ENCODE peak calls at places on chromosomes 6 and 20, in nine cellular contexts. J is sigmoid colon; S is transverse colon; L is neural progenitor cell; P is osteoblast; E is mammary epithelial cell; A is colonic mucosa; F is CD8-positive, alpha-beta T cell; U is psoas muscle. O is an unnamed sample.

GRCh38 chr6:29926081-29926794 is 16.1 kb upstream of the HLA-A start:
- DNase-seq in L (no peak), U (peak), E (no peak), F (no peak), A (peak), P (peak), S (peak), J (peak), O (no peak)

GRCh38 chr6:33905081-33905609 is 101.3 kb upstream of the MLN start:
- DNase-seq in A (no peak), U (no peak), P (peak), E (peak), J (no peak), S (no peak), L (no peak), F (peak), O (no peak)

GRCh38 chr20:50450961-50451752 is 59.0 kb upstream of the PTPN1 start:
- DNase-seq in S (peak), F (peak), U (peak), A (no peak), P (peak), E (peak), L (peak), J (peak), O (peak)

GRCh38 chr6:87754828-87755227 is 52.8 kb upstream of the AKIRIN2 start:
- DNase-seq in L (no peak), F (no peak), U (no peak), A (no peak), P (no peak), J (no peak), S (no peak), E (no peak), O (no peak)

GRCh38 chr6:106922626-106923025 is 51.9 kb downstream of the CD24 start:
- DNase-seq in P (no peak), F (no peak), J (no peak), U (no peak), A (no peak), S (no peak), L (no peak), E (no peak), O (no peak)

GRCh38 chr6:133985970-133986369 is 32.9 kb downstream of the TBPL1 start:
- DNase-seq in J (no peak), E (no peak), U (no peak), S (no peak), P (no peak), A (no peak), F (no peak), L (no peak), O (no peak)

GRCh38 chr6:25023781-25024180 is 88.0 kb upstream of the RIPOR2 start:
- DNase-seq in J (no peak), U (no peak), F (no peak), L (no peak), S (no peak), A (no peak), P (no peak), E (no peak), O (no peak)

GRCh38 chr20:32277361-32278198 is at the start of gene KIF3B:
- DNase-seq in U (peak), J (peak), S (peak), F (peak), E (peak), P (peak), L (peak), A (peak), O (peak)

GRCh38 chr6:121436172-121436965 is 923 bp downstream of the GJA1 start:
- DNase-seq in F (no peak), S (no peak), A (no peak), L (peak), J (no peak), U (no peak), P (no peak), E (no peak), O (no peak)

GRCh38 chr6:54173084-54173483 is 61.8 kb downstream of the MLIP start:
- DNase-seq in U (no peak), P (no peak), E (no peak), A (no peak), F (no peak), J (no peak), L (no peak), S (no peak), O (no peak)

GRCh38 chr20:53707341-53708102 is 113.9 kb upstream of the ZNF217 start:
- DNase-seq in F (no peak), U (no peak), J (no peak), A (no peak), P (peak), S (no peak), E (no peak), L (no peak), O (peak)

GRCh38 chr6:42217165-42217522 is 517 bp downstream of the MRPS10 start:
- DNase-seq in S (no peak), F (no peak), U (no peak), E (no peak), J (no peak), P (no peak), L (peak), A (no peak), O (no peak)

GRCh38 chr6:11632231-11632630 is 94.7 kb downstream of the TMEM170B start:
- DNase-seq in E (peak), S (peak), A (peak), U (no peak), J (no peak), L (no peak), P (no peak), F (no peak), O (no peak)

GRCh38 chr6:131226465-131226864 is 91.2 kb downstream of the AKAP7 start:
- DNase-seq in J (no peak), U (no peak), E (no peak), F (no peak), A (no peak), L (no peak), P (no peak), S (no peak), O (no peak)

GRCh38 chr6:113352029-113352801 is 504.9 kb upstream of the MARCKS start:
- DNase-seq in J (no peak), U (no peak), P (peak), L (peak), S (peak), A (peak), E (peak), F (no peak), O (peak)

GRCh38 chr20:17225891-17226409 is 890 bp upstream of the PCSK2 start:
- DNase-seq in U (peak), E (no peak), S (no peak), L (peak), J (peak), F (no peak), P (peak), A (no peak), O (no peak)

GRCh38 chr6:6915813-6916547 is 191.8 kb upstream of the RREB1 start:
- DNase-seq in P (no peak), F (no peak), S (peak), J (peak), L (no peak), U (peak), E (peak), A (peak), O (peak)

GRCh38 chr6:40325041-40325440 is 262.1 kb downstream of the LRFN2 start:
- DNase-seq in A (no peak), P (peak), F (no peak), E (no peak), J (no peak), S (peak), U (no peak), L (no peak), O (no peak)

GRCh38 chr20:16007164-16007563 is 566.1 kb downstream of the KIF16B start:
- DNase-seq in S (no peak), L (no peak), F (no peak), P (no peak), A (no peak), E (no peak), U (no peak), J (no peak), O (no peak)

GRCh38 chr6:19805146-19805515 is 32.0 kb upstream of the ID4 start:
- DNase-seq in E (no peak), L (peak), A (no peak), S (no peak), U (no peak), J (no peak), F (no peak), P (no peak), O (no peak)

GRCh38 chr20:35144694-35145093 is 2.4 kb downstream of the EDEM2 start:
- DNase-seq in P (peak), S (no peak), F (no peak), J (no peak), E (no peak), A (peak), U (no peak), L (no peak), O (no peak)

GRCh38 chr20:15200139-15200538 is 862.7 kb upstream of the FLRT3 start:
- DNase-seq in L (no peak), E (peak), A (no peak), S (no peak), P (no peak), U (no peak), F (no peak), J (no peak), O (no peak)

GRCh38 chr6:111832833-111833418 is 40.3 kb downstream of the FYN start:
- DNase-seq in F (no peak), E (no peak), L (no peak), P (no peak), A (no peak), U (no peak), J (no peak), S (no peak), O (no peak)

GRCh38 chr20:48205786-48206185 is 420.5 kb upstream of the SULF2 start:
- DNase-seq in L (peak), F (no peak), J (no peak), P (no peak), A (no peak), S (no peak), E (no peak), U (no peak), O (peak)

GRCh38 chr20:4014031-4014474 is 1.3 kb downstream of the RNF24 start:
- DNase-seq in S (peak), P (peak), L (peak), U (no peak), A (peak), E (peak), J (no peak), F (peak), O (no peak)

GRCh38 chr6:90222724-90223198 is 73.9 kb downstream of the BACH2 start:
- DNase-seq in U (no peak), L (no peak), J (no peak), P (no peak), S (no peak), F (no peak), E (peak), A (no peak), O (no peak)

DNA sequence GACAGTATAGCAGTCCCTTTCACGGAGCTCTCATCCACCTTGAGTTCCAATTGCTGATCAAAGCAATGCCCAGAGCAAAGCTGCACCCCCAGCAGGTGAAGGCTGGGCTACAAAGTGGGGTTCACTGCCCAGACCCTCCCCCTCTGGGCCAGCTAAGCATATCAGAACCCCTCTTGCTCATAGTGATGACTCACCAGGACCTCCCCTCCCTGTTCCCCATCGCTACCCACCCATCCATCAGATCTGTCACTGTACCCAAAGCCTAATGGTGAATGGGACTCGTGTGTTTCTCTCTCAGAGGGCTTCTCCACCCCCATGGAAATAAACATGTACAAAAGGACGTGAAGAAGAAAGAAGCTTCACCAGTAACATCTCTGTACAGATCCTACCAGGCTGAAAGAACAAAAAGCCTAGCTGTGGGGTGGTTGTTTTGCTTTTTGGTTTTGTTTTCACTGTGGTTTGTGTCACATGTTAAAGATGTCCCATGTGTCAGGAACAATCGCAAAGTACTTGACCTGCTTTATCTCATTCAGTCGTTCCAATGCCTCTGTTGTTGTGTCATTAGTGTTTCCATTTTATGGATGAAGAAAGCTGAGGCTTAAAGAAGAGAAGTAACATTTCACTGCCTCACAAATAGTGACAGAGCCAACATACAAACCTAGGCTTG is 518.5 kb downstream of the CD83 start:
- DNase-seq in F (peak), A (no peak), P (no peak), L (no peak), S (no peak), E (no peak), U (no peak), J (no peak), O (no peak)
- H3K4me3 ChIP-seq in F (no peak), A (no peak), P (no peak), L (no peak), S (no peak), E (no peak), U (no peak), J (no peak), O (no peak)

DNA sequence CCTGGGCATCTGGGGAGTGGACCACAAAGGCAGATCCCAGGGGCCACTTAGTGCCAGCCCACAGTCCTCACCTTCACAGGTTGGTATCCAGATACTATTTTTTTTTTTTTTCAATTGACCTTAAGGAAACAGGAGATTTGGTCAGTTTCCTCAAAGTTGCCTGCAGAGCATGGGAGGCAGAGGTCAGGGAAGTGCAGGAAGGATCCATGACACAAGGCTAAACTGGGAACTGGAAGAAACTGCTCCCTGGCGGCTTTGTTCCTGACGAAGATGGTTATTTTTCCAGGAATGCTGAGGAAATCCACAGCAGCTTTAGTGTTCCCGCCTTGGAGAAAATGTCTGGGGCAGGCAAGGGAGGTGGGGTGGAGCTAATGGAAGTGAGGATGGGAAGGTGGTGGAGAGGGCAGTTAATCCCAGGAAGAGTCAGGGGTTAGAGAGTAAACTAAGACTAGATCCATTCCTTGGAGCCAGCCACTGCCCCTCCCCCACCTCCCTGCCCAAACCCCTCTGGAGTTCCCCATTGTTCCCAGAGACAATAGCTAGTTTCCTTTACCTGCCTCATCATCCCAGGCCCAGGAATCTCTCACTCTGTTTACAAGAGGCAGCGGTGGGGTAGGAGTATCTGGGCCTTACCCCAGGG is 14.3 kb upstream of the MYMX start:
- DNase-seq in P (no peak), S (no peak), J (no peak), U (no peak), E (no peak), L (peak), A (no peak), F (no peak), O (no peak)
- H3K4me3 ChIP-seq in P (no peak), S (no peak), J (no peak), U (no peak), E (no peak), L (no peak), A (no peak), F (no peak), O (no peak)

DNA sequence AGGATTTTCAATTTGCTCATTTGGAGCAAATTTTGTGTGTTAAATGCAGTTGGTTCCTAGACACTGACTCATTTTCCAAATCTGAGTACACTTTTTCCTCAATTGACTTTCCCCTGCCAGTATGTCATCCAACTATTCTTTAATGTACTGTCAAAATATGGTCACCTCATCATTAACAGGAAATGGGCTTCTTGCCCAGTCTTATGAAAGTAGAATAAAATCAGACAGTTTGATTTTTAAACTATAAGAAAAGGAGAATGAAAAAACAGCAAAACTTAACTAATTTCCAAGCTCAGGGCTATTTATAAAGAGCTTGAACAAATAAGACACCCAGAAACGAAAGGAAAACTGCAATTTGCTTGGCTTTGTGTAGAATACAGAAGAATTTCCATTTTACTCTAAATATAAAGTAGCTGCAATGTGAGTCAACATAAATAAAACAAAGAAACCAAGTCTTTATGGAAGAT is 43.7 kb upstream of the RAB23 start:
- DNase-seq in P (peak), F (no peak), J (no peak), U (no peak), S (no peak), A (no peak), L (no peak), E (no peak), O (no peak)
- H3K4me3 ChIP-seq in P (peak), F (no peak), J (no peak), U (no peak), S (no peak), A (no peak), L (no peak), E (no peak), O (no peak)

DNA sequence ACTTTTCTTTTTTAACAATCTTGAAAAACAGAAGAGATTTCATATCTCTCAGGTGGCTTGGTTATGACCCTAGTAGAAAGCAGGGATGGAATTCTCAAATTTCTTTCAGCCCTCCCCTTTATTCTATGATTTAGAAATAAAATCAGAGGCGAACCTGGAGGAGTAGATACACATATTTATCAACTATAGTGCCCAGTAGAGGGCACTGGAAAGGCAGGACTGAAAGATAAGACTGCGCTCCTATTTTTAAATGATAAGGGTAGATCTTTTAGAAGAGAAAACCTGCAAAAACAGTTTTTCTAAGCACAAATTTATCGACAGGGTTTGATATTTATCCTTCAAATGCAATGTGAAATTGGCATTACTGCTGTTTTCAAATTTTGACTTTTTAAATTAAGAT is 1296.6 kb downstream of the EPHA7 start:
- DNase-seq in E (no peak), J (no peak), F (no peak), A (no peak), L (peak), P (no peak), U (no peak), S (no peak), O (no peak)
- H3K4me3 ChIP-seq in E (no peak), J (no peak), F (no peak), A (no peak), L (no peak), P (no peak), U (no peak), S (no peak), O (no peak)